ENCODE peak calls at places on chromosomes 3 and 15, in nine cellular contexts. L, X, T, W, O, Z, F, H and A are unnamed samples. For H3K4me1, the result is how much of the 10 kb centered on the place peaks cover.

GRCh38 chr3:36166477-36166876 is 213.8 kb upstream of the STAC start:
- DNase-seq in F (no peak), H (no peak), W (no peak), Z (no peak), T (no peak), X (peak), L (no peak), O (no peak), A (no peak)

GRCh38 chr15:39628131-39628482 is 47.2 kb downstream of the THBS1 start:
- DNase-seq in X (no peak), O (no peak), F (no peak), H (no peak), T (no peak), Z (no peak), L (no peak), W (no peak), A (no peak)

GRCh38 chr3:132448211-132448961 is 31.1 kb downstream of the DNAJC13 start:
- DNase-seq in T (no peak), X (no peak), O (peak), L (peak), H (no peak), Z (no peak), F (peak), W (no peak), A (no peak)

GRCh38 chr3:50008931-50009330 is 69.0 kb downstream of the RBM6 start:
- DNase-seq in L (no peak), T (no peak), X (peak), H (no peak), F (peak), Z (no peak), O (no peak), W (no peak), A (no peak)

GRCh38 chr3:138093721-138094120 is 21.7 kb downstream of the DZIP1L start:
- DNase-seq in L (no peak), Z (no peak), W (no peak), T (no peak), X (no peak), F (no peak), H (no peak), O (no peak), A (no peak)

GRCh38 chr15:32641517-32642059 is at the start of gene SCG5:
- DNase-seq in T (no peak), H (peak), F (peak), Z (peak), O (no peak), W (no peak), L (no peak), X (no peak), A (peak)

GRCh38 chr15:49103002-49103401 is 52.4 kb downstream of the COPS2 start:
- DNase-seq in F (peak), W (no peak), H (no peak), L (no peak), Z (no peak), O (no peak), T (no peak), X (no peak), A (no peak)

GRCh38 chr3:158200973-158201372 is 91.1 kb downstream of the RSRC1 start:
- DNase-seq in T (no peak), W (no peak), L (no peak), H (no peak), F (no peak), O (no peak), Z (no peak), X (no peak), A (no peak)

GRCh38 chr3:115658337-115659181 is 35.2 kb downstream of the GAP43 start:
- DNase-seq in H (peak), X (peak), W (peak), Z (peak), T (peak), O (no peak), F (peak), L (peak), A (peak)

GRCh38 chr3:16513141-16514020 is at the start of gene RFTN1:
- DNase-seq in F (peak), H (peak), X (no peak), L (peak), W (no peak), O (no peak), T (peak), Z (peak), A (no peak)

GRCh38 chr3:150760431-150761200 is 2.4 kb downstream of the SIAH2 start:
- DNase-seq in O (peak), H (no peak), L (no peak), W (no peak), Z (no peak), T (no peak), F (no peak), X (no peak), A (no peak)

GRCh38 chr3:17823039-17823438 is 80.6 kb upstream of the TBC1D5 start:
- DNase-seq in X (no peak), Z (no peak), T (no peak), F (no peak), H (no peak), O (no peak), L (no peak), W (no peak), A (no peak)

GRCh38 chr3:32883817-32884216 is 66.0 kb downstream of the TRIM71 start:
- DNase-seq in Z (no peak), L (no peak), O (no peak), W (no peak), H (no peak), F (no peak), T (no peak), X (no peak), A (no peak)

GRCh38 chr3:32884532-32885031 is 66.8 kb downstream of the TRIM71 start:
- DNase-seq in L (no peak), F (no peak), Z (no peak), O (no peak), H (no peak), T (no peak), X (no peak), W (no peak), A (no peak)

GRCh38 chr3:32881624-32882023 is 63.8 kb downstream of the TRIM71 start:
- DNase-seq in H (no peak), W (no peak), L (no peak), Z (no peak), F (no peak), O (no peak), X (no peak), T (no peak), A (no peak)

GRCh38 chr3:32882180-32882579 is 64.4 kb downstream of the TRIM71 start:
- DNase-seq in F (no peak), L (no peak), X (no peak), O (no peak), Z (no peak), W (no peak), H (no peak), T (no peak), A (no peak)

GRCh38 chr3:32882603-32883025 is 64.8 kb downstream of the TRIM71 start:
- DNase-seq in X (no peak), H (no peak), L (no peak), W (no peak), F (no peak), Z (no peak), T (no peak), O (peak), A (no peak)
- H3K4me1 ChIP-seq in X (under half), H (under half), L (under half), W (under half), F (under half), Z (under half), T (under half), O (under half), A (under half)

GRCh38 chr3:9951126-9951525 is 1.1 kb downstream of the PRRT3 start:
- DNase-seq in L (no peak), Z (no peak), W (no peak), O (peak), H (no peak), F (no peak), X (no peak), T (no peak), A (no peak)

GRCh38 chr3:9947025-9947995 is 4.9 kb downstream of the PRRT3 start:
- DNase-seq in H (peak), L (peak), T (peak), X (peak), F (peak), O (no peak), Z (peak), W (peak), A (no peak)

GRCh38 chr3:9948586-9948985 is 3.6 kb downstream of the PRRT3 start:
- DNase-seq in W (no peak), Z (no peak), F (no peak), L (no peak), O (no peak), T (no peak), H (no peak), X (no peak), A (no peak)

GRCh38 chr3:9949626-9950025 is 2.6 kb downstream of the PRRT3 start:
- DNase-seq in X (no peak), W (no peak), F (no peak), H (no peak), L (no peak), T (no peak), O (no peak), Z (no peak), A (no peak)

GRCh38 chr3:9949115-9949514 is 3.1 kb downstream of the PRRT3 start:
- DNase-seq in Z (no peak), H (peak), F (no peak), L (no peak), W (no peak), O (no peak), T (no peak), X (no peak), A (no peak)
- H3K27ac ChIP-seq in Z (no peak), H (no peak), F (no peak), L (no peak), W (no peak), O (no peak), T (no peak), X (no peak), A (no peak)

GRCh38 chr15:77454265-77454664 is 33.6 kb downstream of the HMG20A start:
- DNase-seq in T (no peak), H (no peak), X (no peak), O (no peak), W (no peak), L (no peak), Z (no peak), F (peak), A (no peak)

GRCh38 chr15:77455696-77456293 is 35.1 kb downstream of the HMG20A start:
- DNase-seq in H (no peak), W (no peak), O (no peak), X (no peak), L (no peak), T (no peak), F (peak), Z (no peak), A (no peak)

GRCh38 chr15:77454956-77455355 is 34.3 kb downstream of the HMG20A start:
- DNase-seq in W (no peak), O (no peak), F (no peak), H (no peak), Z (no peak), X (no peak), T (no peak), L (no peak), A (no peak)

GRCh38 chr15:77456746-77457618 is 36.3 kb downstream of the HMG20A start:
- DNase-seq in L (no peak), T (no peak), O (no peak), W (no peak), F (peak), X (no peak), H (no peak), Z (no peak), A (no peak)

GRCh38 chr15:77457619-77458265 is 37.1 kb downstream of the HMG20A start:
- DNase-seq in X (no peak), Z (no peak), O (no peak), T (no peak), H (no peak), L (no peak), W (no peak), F (peak), A (no peak)
- H3K4me1 ChIP-seq in X (under half), Z (under half), O (under half), T (under half), H (under half), L (under half), W (under half), F (under half), A (under half)

DNA sequence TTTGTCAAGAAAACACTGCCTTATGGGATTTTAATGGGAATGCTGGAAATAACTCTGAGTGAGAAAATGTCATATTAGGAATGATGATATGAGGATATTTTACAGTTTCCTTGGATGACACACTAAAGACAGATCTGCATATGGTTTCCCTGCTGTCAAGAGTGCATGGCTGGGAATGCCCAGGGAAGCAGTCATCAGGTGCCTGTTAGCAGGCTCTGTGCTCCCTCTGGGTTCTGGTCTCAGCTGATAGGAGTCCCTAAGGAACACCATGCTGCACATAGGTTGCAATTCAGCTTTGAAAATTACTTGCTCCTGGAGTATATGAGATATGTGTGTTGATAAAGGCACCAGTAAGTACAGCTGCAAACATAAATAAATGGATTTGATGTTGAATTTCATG is 1064.6 kb downstream of the TUSC7 start:
- DNase-seq in F (no peak), L (no peak), W (no peak), Z (no peak), X (no peak), T (no peak), H (no peak), O (no peak), A (no peak)
- H3K27ac ChIP-seq in F (no peak), L (no peak), W (no peak), Z (no peak), X (no peak), T (no peak), H (no peak), O (no peak), A (no peak)

GRCh38 chr3:32405155-32405554 is 13.5 kb downstream of the CMTM7 start:
- DNase-seq in H (no peak), F (peak), T (no peak), Z (no peak), W (no peak), O (no peak), X (no peak), L (no peak), A (no peak)
- H3K4me1 ChIP-seq in H (under half), F (under half), T (half or more), Z (half or more), W (under half), O (under half), X (under half), L (under half), A (under half)

GRCh38 chr3:99647081-99647480 is 8.7 kb downstream of the COL8A1 start:
- DNase-seq in H (no peak), W (no peak), L (no peak), X (no peak), T (no peak), F (peak), Z (no peak), O (no peak), A (no peak)

GRCh38 chr3:99644017-99644416 is 5.6 kb downstream of the COL8A1 start:
- DNase-seq in O (no peak), H (no peak), X (no peak), Z (no peak), T (no peak), F (no peak), L (no peak), W (no peak), A (no peak)

GRCh38 chr3:99645277-99646106 is 7.1 kb downstream of the COL8A1 start:
- DNase-seq in Z (no peak), F (peak), X (peak), W (no peak), T (no peak), O (no peak), L (no peak), H (peak), A (no peak)

GRCh38 chr3:99646107-99646435 is 7.7 kb downstream of the COL8A1 start:
- DNase-seq in L (no peak), O (no peak), H (no peak), F (no peak), Z (no peak), W (no peak), T (no peak), X (no peak), A (no peak)

DNA sequence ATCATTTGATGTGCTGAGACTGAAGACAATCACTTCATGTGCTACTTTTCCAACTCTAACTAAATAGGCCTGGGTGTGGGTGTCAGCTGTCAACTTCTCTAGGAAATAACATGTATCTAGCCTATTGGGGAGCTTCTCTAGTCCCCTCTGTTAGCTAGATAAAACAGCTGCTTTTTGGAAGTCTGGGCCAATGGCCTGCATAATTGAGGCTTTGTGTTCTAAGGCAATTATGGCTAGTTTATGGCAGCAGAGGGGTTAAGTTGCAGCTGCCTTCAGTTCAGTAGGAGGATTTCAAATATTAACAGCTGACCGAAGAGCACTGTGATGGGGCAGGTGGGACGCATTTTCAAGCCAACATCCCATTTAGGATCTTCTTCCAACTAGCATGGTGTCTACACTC is 6.3 kb downstream of the COL8A1 start:
- DNase-seq in Z (no peak), W (no peak), O (no peak), L (no peak), F (no peak), T (no peak), X (no peak), H (no peak), A (no peak)
- H3K27ac ChIP-seq in Z (no peak), W (peak), O (no peak), L (no peak), F (peak), T (no peak), X (no peak), H (no peak), A (no peak)

GRCh38 chr3:143170676-143171075 is 51.1 kb downstream of the CHST2 start:
- DNase-seq in Z (no peak), H (no peak), W (no peak), T (no peak), O (no peak), F (peak), L (no peak), X (no peak), A (no peak)
- H3K4me1 ChIP-seq in Z (under half), H (under half), W (under half), T (under half), O (under half), F (under half), L (under half), X (under half), A (under half)